ENCODE peak calls at places on chromosomes 4 and X, in ten cellular contexts. One of them, this sample, is unnamed. For H3K4me1, the result is how much of the 10 kb centered on the place peaks cover.

GRCh38 chrX:20116575-20117240 is at the start of gene MAP7D2:
- DNase-seq in H1: peak
- DNase-seq in right atrium auricular region: no peak
- DNase-seq in HCT116: no peak
- DNase-seq in pancreas: no peak
- DNase-seq in ascending aorta: no peak
- DNase-seq in A673: no peak
- DNase-seq in lower lobe of right lung: no peak
- DNase-seq in tibial nerve: no peak
- DNase-seq in tibial artery: no peak
- DNase-seq in this sample: no peak

GRCh38 chr4:105765690-105766407 is 57.3 kb downstream of the GSTCD start:
- DNase-seq in lower lobe of right lung: no peak
- DNase-seq in right atrium auricular region: no peak
- DNase-seq in H1: no peak
- DNase-seq in A673: peak
- DNase-seq in tibial artery: no peak
- DNase-seq in HCT116: peak
- DNase-seq in tibial nerve: no peak
- DNase-seq in pancreas: no peak
- DNase-seq in ascending aorta: no peak
- DNase-seq in this sample: no peak

GRCh38 chr4:145909331-145909730 is 29.3 kb downstream of the ZNF827 start:
- DNase-seq in right atrium auricular region: peak
- DNase-seq in tibial nerve: no peak
- DNase-seq in lower lobe of right lung: peak
- DNase-seq in tibial artery: no peak
- DNase-seq in H1: peak
- DNase-seq in A673: peak
- DNase-seq in pancreas: peak
- DNase-seq in ascending aorta: no peak
- DNase-seq in HCT116: no peak
- DNase-seq in this sample: peak

GRCh38 chr4:19689511-19689910 is 562.2 kb upstream of the SLIT2 start:
- DNase-seq in pancreas: no peak
- DNase-seq in right atrium auricular region: no peak
- DNase-seq in HCT116: no peak
- DNase-seq in lower lobe of right lung: no peak
- DNase-seq in H1: no peak
- DNase-seq in tibial nerve: no peak
- DNase-seq in ascending aorta: no peak
- DNase-seq in A673: no peak
- DNase-seq in tibial artery: no peak
- DNase-seq in this sample: no peak

GRCh38 chr4:175891863-175892262 is 79.8 kb upstream of the GPM6A start:
- DNase-seq in right atrium auricular region: no peak
- DNase-seq in H1: no peak
- DNase-seq in tibial artery: no peak
- DNase-seq in HCT116: peak
- DNase-seq in lower lobe of right lung: no peak
- DNase-seq in tibial nerve: no peak
- DNase-seq in pancreas: no peak
- DNase-seq in ascending aorta: no peak
- DNase-seq in A673: peak
- DNase-seq in this sample: no peak

GRCh38 chr4:181181331-181181730 is 1061.9 kb upstream of the TENM3 start:
- DNase-seq in pancreas: no peak
- DNase-seq in tibial artery: no peak
- DNase-seq in right atrium auricular region: no peak
- DNase-seq in ascending aorta: no peak
- DNase-seq in H1: no peak
- DNase-seq in HCT116: no peak
- DNase-seq in tibial nerve: no peak
- DNase-seq in A673: no peak
- DNase-seq in lower lobe of right lung: no peak
- DNase-seq in this sample: no peak

GRCh38 chr4:183831026-183831446 is 74.1 kb upstream of the STOX2 start:
- DNase-seq in pancreas: no peak
- DNase-seq in H1: no peak
- DNase-seq in tibial artery: no peak
- DNase-seq in ascending aorta: no peak
- DNase-seq in tibial nerve: no peak
- DNase-seq in HCT116: no peak
- DNase-seq in lower lobe of right lung: no peak
- DNase-seq in A673: no peak
- DNase-seq in right atrium auricular region: no peak
- DNase-seq in this sample: no peak

GRCh38 chr4:144816668-144817067 is 170.7 kb downstream of the HHIP start:
- DNase-seq in pancreas: no peak
- DNase-seq in H1: no peak
- DNase-seq in A673: no peak
- DNase-seq in ascending aorta: no peak
- DNase-seq in right atrium auricular region: no peak
- DNase-seq in lower lobe of right lung: no peak
- DNase-seq in tibial nerve: no peak
- DNase-seq in HCT116: no peak
- DNase-seq in tibial artery: no peak
- DNase-seq in this sample: no peak

GRCh38 chr4:88033309-88033708 is 25.9 kb downstream of the PKD2 start:
- DNase-seq in ascending aorta: no peak
- DNase-seq in H1: no peak
- DNase-seq in tibial artery: no peak
- DNase-seq in tibial nerve: no peak
- DNase-seq in lower lobe of right lung: no peak
- DNase-seq in right atrium auricular region: no peak
- DNase-seq in A673: peak
- DNase-seq in HCT116: peak
- DNase-seq in pancreas: peak
- DNase-seq in this sample: no peak

GRCh38 chr4:6940744-6941137 is 31.1 kb downstream of the TBC1D14 start:
- DNase-seq in right atrium auricular region: no peak
- DNase-seq in A673: no peak
- DNase-seq in H1: no peak
- DNase-seq in pancreas: no peak
- DNase-seq in lower lobe of right lung: peak
- DNase-seq in ascending aorta: no peak
- DNase-seq in HCT116: no peak
- DNase-seq in tibial artery: no peak
- DNase-seq in tibial nerve: no peak
- DNase-seq in this sample: no peak

GRCh38 chrX:97790850-97791249 is 907.1 kb downstream of the RPA4 start:
- DNase-seq in H1: no peak
- DNase-seq in tibial nerve: no peak
- DNase-seq in pancreas: no peak
- DNase-seq in lower lobe of right lung: no peak
- DNase-seq in ascending aorta: no peak
- DNase-seq in right atrium auricular region: no peak
- DNase-seq in tibial artery: no peak
- DNase-seq in A673: no peak
- DNase-seq in HCT116: no peak
- DNase-seq in this sample: no peak

GRCh38 chr4:161702287-161702686 is 461.5 kb downstream of the FSTL5 start:
- DNase-seq in right atrium auricular region: no peak
- DNase-seq in tibial nerve: no peak
- DNase-seq in pancreas: no peak
- DNase-seq in tibial artery: no peak
- DNase-seq in HCT116: no peak
- DNase-seq in A673: no peak
- DNase-seq in H1: no peak
- DNase-seq in lower lobe of right lung: no peak
- DNase-seq in ascending aorta: no peak
- DNase-seq in this sample: no peak

GRCh38 chr4:866068-866760 is 40.3 kb upstream of the CPLX1 start:
- DNase-seq in ascending aorta: no peak
- DNase-seq in A673: no peak
- DNase-seq in pancreas: no peak
- DNase-seq in right atrium auricular region: no peak
- DNase-seq in tibial nerve: no peak
- DNase-seq in tibial artery: no peak
- DNase-seq in H1: no peak
- DNase-seq in lower lobe of right lung: no peak
- DNase-seq in HCT116: no peak
- DNase-seq in this sample: no peak

GRCh38 chr4:27198246-27198645 is 337.6 kb downstream of the STIM2 start:
- DNase-seq in A673: no peak
- DNase-seq in right atrium auricular region: no peak
- DNase-seq in lower lobe of right lung: no peak
- DNase-seq in HCT116: no peak
- DNase-seq in ascending aorta: no peak
- DNase-seq in tibial nerve: no peak
- DNase-seq in tibial artery: no peak
- DNase-seq in H1: no peak
- DNase-seq in pancreas: no peak
- DNase-seq in this sample: no peak
- TF ChIP-seq CTCF in A673: no peak
- TF ChIP-seq CTCF in right atrium auricular region: no peak
- TF ChIP-seq CTCF in lower lobe of right lung: no peak
- TF ChIP-seq CTCF in HCT116: no peak
- TF ChIP-seq CTCF in ascending aorta: no peak
- TF ChIP-seq CTCF in tibial nerve: no peak
- TF ChIP-seq CTCF in tibial artery: no peak
- TF ChIP-seq CTCF in H1: no peak
- TF ChIP-seq CTCF in pancreas: no peak
- TF ChIP-seq CTCF in this sample: no peak

GRCh38 chrX:75273483-75273882 is 402 bp upstream of the UPRT start:
- DNase-seq in tibial artery: no peak
- DNase-seq in tibial nerve: no peak
- DNase-seq in H1: no peak
- DNase-seq in HCT116: no peak
- DNase-seq in pancreas: no peak
- DNase-seq in right atrium auricular region: no peak
- DNase-seq in A673: no peak
- DNase-seq in ascending aorta: no peak
- DNase-seq in lower lobe of right lung: no peak
- DNase-seq in this sample: no peak

GRCh38 chrX:75278991-75279390 is 5.1 kb downstream of the UPRT start:
- DNase-seq in HCT116: no peak
- DNase-seq in lower lobe of right lung: no peak
- DNase-seq in pancreas: no peak
- DNase-seq in H1: no peak
- DNase-seq in A673: no peak
- DNase-seq in right atrium auricular region: no peak
- DNase-seq in tibial artery: no peak
- DNase-seq in ascending aorta: no peak
- DNase-seq in tibial nerve: no peak
- DNase-seq in this sample: no peak

DNA sequence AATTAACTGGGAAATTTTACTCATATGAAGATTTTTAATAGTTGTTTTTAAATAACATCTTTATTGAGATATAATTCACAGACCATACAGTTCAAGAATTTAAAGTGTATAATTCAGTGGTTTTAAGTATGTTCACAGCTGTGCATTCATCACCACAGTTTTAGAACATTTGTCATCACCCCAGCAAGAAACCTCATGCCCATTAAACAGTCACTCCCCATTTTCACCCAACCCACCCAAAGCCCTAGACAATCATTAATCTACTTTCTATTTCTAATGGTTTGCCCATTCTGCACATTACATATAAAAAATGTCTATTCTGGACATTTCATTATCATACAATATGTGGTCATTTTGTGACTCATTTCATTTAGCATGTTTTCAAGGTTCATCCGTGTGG is 2.8 kb downstream of the UPRT start:
- DNase-seq in right atrium auricular region: no peak
- DNase-seq in H1: no peak
- DNase-seq in pancreas: no peak
- DNase-seq in ascending aorta: no peak
- DNase-seq in HCT116: no peak
- DNase-seq in tibial nerve: no peak
- DNase-seq in tibial artery: no peak
- DNase-seq in lower lobe of right lung: no peak
- DNase-seq in A673: no peak
- DNase-seq in this sample: no peak
- H3K4me1 ChIP-seq in right atrium auricular region: under half
- H3K4me1 ChIP-seq in H1: under half
- H3K4me1 ChIP-seq in pancreas: under half
- H3K4me1 ChIP-seq in ascending aorta: under half
- H3K4me1 ChIP-seq in HCT116: under half
- H3K4me1 ChIP-seq in tibial nerve: under half
- H3K4me1 ChIP-seq in tibial artery: under half
- H3K4me1 ChIP-seq in lower lobe of right lung: under half
- H3K4me1 ChIP-seq in A673: under half
- H3K4me1 ChIP-seq in this sample: under half

GRCh38 chr4:17597517-17597916 is 16.9 kb upstream of the MED28 start:
- DNase-seq in ascending aorta: no peak
- DNase-seq in HCT116: no peak
- DNase-seq in pancreas: no peak
- DNase-seq in right atrium auricular region: no peak
- DNase-seq in lower lobe of right lung: no peak
- DNase-seq in A673: no peak
- DNase-seq in H1: no peak
- DNase-seq in tibial nerve: no peak
- DNase-seq in tibial artery: no peak
- DNase-seq in this sample: no peak
- TF ChIP-seq CTCF in ascending aorta: no peak
- TF ChIP-seq CTCF in HCT116: peak
- TF ChIP-seq CTCF in pancreas: no peak
- TF ChIP-seq CTCF in right atrium auricular region: no peak
- TF ChIP-seq CTCF in lower lobe of right lung: no peak
- TF ChIP-seq CTCF in A673: peak
- TF ChIP-seq CTCF in H1: peak
- TF ChIP-seq CTCF in tibial nerve: no peak
- TF ChIP-seq CTCF in tibial artery: no peak
- TF ChIP-seq CTCF in this sample: no peak

GRCh38 chr4:168882650-168883233 is 127.3 kb downstream of the CBR4 start:
- DNase-seq in tibial artery: no peak
- DNase-seq in tibial nerve: no peak
- DNase-seq in A673: no peak
- DNase-seq in lower lobe of right lung: no peak
- DNase-seq in HCT116: no peak
- DNase-seq in ascending aorta: no peak
- DNase-seq in H1: no peak
- DNase-seq in right atrium auricular region: no peak
- DNase-seq in pancreas: no peak
- DNase-seq in this sample: peak

GRCh38 chr4:168886361-168886760 is 123.7 kb downstream of the CBR4 start:
- DNase-seq in pancreas: no peak
- DNase-seq in tibial artery: no peak
- DNase-seq in H1: no peak
- DNase-seq in HCT116: peak
- DNase-seq in A673: no peak
- DNase-seq in lower lobe of right lung: no peak
- DNase-seq in tibial nerve: no peak
- DNase-seq in ascending aorta: no peak
- DNase-seq in right atrium auricular region: no peak
- DNase-seq in this sample: no peak

GRCh38 chr4:168883513-168883912 is 126.5 kb downstream of the CBR4 start:
- DNase-seq in A673: no peak
- DNase-seq in ascending aorta: no peak
- DNase-seq in pancreas: no peak
- DNase-seq in HCT116: no peak
- DNase-seq in H1: no peak
- DNase-seq in right atrium auricular region: no peak
- DNase-seq in tibial artery: no peak
- DNase-seq in tibial nerve: no peak
- DNase-seq in lower lobe of right lung: no peak
- DNase-seq in this sample: no peak

GRCh38 chr4:168885416-168885815 is 124.6 kb downstream of the CBR4 start:
- DNase-seq in lower lobe of right lung: no peak
- DNase-seq in tibial artery: no peak
- DNase-seq in A673: no peak
- DNase-seq in ascending aorta: no peak
- DNase-seq in right atrium auricular region: no peak
- DNase-seq in H1: no peak
- DNase-seq in HCT116: no peak
- DNase-seq in pancreas: no peak
- DNase-seq in tibial nerve: no peak
- DNase-seq in this sample: no peak

GRCh38 chr4:168884251-168885124 is 125.6 kb downstream of the CBR4 start:
- DNase-seq in H1: no peak
- DNase-seq in right atrium auricular region: no peak
- DNase-seq in HCT116: no peak
- DNase-seq in pancreas: no peak
- DNase-seq in tibial artery: no peak
- DNase-seq in A673: no peak
- DNase-seq in ascending aorta: no peak
- DNase-seq in lower lobe of right lung: no peak
- DNase-seq in tibial nerve: no peak
- DNase-seq in this sample: no peak
- H3K4me1 ChIP-seq in H1: under half
- H3K4me1 ChIP-seq in right atrium auricular region: under half
- H3K4me1 ChIP-seq in HCT116: under half
- H3K4me1 ChIP-seq in pancreas: under half
- H3K4me1 ChIP-seq in tibial artery: half or more
- H3K4me1 ChIP-seq in A673: under half
- H3K4me1 ChIP-seq in ascending aorta: under half
- H3K4me1 ChIP-seq in lower lobe of right lung: under half
- H3K4me1 ChIP-seq in tibial nerve: under half
- H3K4me1 ChIP-seq in this sample: half or more